ENCODE peak calls at places on chromosomes 5 and 9, in four cellular contexts. One of them, this sample, is unnamed.

GRCh38 chr9:2014696-2015580 is at the start of gene SMARCA2:
- DNase-seq in NB4: peak
- DNase-seq in AG08396: peak
- DNase-seq in GM04504: peak
- DNase-seq in this sample: peak

GRCh38 chr9:121741198-121741918 is 89.9 kb downstream of the DAB2IP start:
- DNase-seq in NB4: no peak
- DNase-seq in AG08396: no peak
- DNase-seq in GM04504: no peak
- DNase-seq in this sample: no peak

GRCh38 chr9:99075246-99075912 is 29.5 kb upstream of the TGFBR1 start:
- DNase-seq in NB4: no peak
- DNase-seq in AG08396: peak
- DNase-seq in GM04504: no peak
- DNase-seq in this sample: no peak

GRCh38 chr9:90251311-90251710 is 391.3 kb downstream of the DIRAS2 start:
- DNase-seq in NB4: no peak
- DNase-seq in AG08396: no peak
- DNase-seq in GM04504: no peak
- DNase-seq in this sample: no peak

GRCh38 chr5:143648696-143649095 is 163.3 kb upstream of the HMHB1 start:
- DNase-seq in NB4: peak
- DNase-seq in AG08396: no peak
- DNase-seq in GM04504: no peak
- DNase-seq in this sample: no peak

GRCh38 chr5:159262472-159262858 is 625 bp upstream of the UBLCP1 start:
- DNase-seq in NB4: no peak
- DNase-seq in AG08396: no peak
- DNase-seq in GM04504: no peak
- DNase-seq in this sample: no peak

GRCh38 chr9:93112864-93113389 is 16.9 kb downstream of the CARD19 start:
- DNase-seq in NB4: no peak
- DNase-seq in AG08396: no peak
- DNase-seq in GM04504: no peak
- DNase-seq in this sample: peak

GRCh38 chr9:136889858-136890257 is 3.5 kb downstream of the TRAF2 start:
- DNase-seq in NB4: no peak
- DNase-seq in AG08396: no peak
- DNase-seq in GM04504: no peak
- DNase-seq in this sample: no peak

GRCh38 chr9:14813336-14814020 is 90.9 kb upstream of the CER1 start:
- DNase-seq in NB4: no peak
- DNase-seq in AG08396: peak
- DNase-seq in GM04504: peak
- DNase-seq in this sample: no peak

GRCh38 chr9:79526149-79526672 is 45.6 kb upstream of the TLE4 start:
- DNase-seq in NB4: no peak
- DNase-seq in AG08396: no peak
- DNase-seq in GM04504: no peak
- DNase-seq in this sample: no peak

GRCh38 chr9:76161546-76161945 is 232.7 kb downstream of the RFK start:
- DNase-seq in NB4: no peak
- DNase-seq in AG08396: peak
- DNase-seq in GM04504: peak
- DNase-seq in this sample: no peak

GRCh38 chr5:15752886-15753285 is 252.9 kb downstream of the FBXL7 start:
- DNase-seq in NB4: no peak
- DNase-seq in AG08396: peak
- DNase-seq in GM04504: no peak
- DNase-seq in this sample: no peak

GRCh38 chr5:4191703-4192102 is 596.1 kb downstream of the IRX1 start:
- DNase-seq in NB4: no peak
- DNase-seq in AG08396: no peak
- DNase-seq in GM04504: no peak
- DNase-seq in this sample: no peak

GRCh38 chr5:96855041-96855872 is 21.0 kb upstream of the ERAP2 start:
- DNase-seq in NB4: peak
- DNase-seq in AG08396: peak
- DNase-seq in GM04504: no peak
- DNase-seq in this sample: no peak

GRCh38 chr9:89674667-89675402 is 70.0 kb downstream of the GADD45G start:
- DNase-seq in NB4: no peak
- DNase-seq in AG08396: no peak
- DNase-seq in GM04504: no peak
- DNase-seq in this sample: no peak

GRCh38 chr9:95605087-95605486 is 88.3 kb upstream of the PTCH1 start:
- DNase-seq in NB4: no peak
- DNase-seq in AG08396: no peak
- DNase-seq in GM04504: no peak
- DNase-seq in this sample: no peak

GRCh38 chr9:6567140-6567591 is 78.4 kb downstream of the GLDC start:
- DNase-seq in NB4: peak
- DNase-seq in AG08396: peak
- DNase-seq in GM04504: peak
- DNase-seq in this sample: peak

GRCh38 chr5:169162407-169162806 is 138.5 kb downstream of the SLIT3 start:
- DNase-seq in NB4: no peak
- DNase-seq in AG08396: no peak
- DNase-seq in GM04504: peak
- DNase-seq in this sample: no peak

GRCh38 chr5:149646564-149646963 is 65.3 kb downstream of the ARHGEF37 start:
- DNase-seq in NB4: no peak
- DNase-seq in AG08396: no peak
- DNase-seq in GM04504: no peak
- DNase-seq in this sample: no peak

GRCh38 chr5:112794410-112794809 is 56.7 kb downstream of the APC start:
- DNase-seq in NB4: no peak
- DNase-seq in AG08396: no peak
- DNase-seq in GM04504: no peak
- DNase-seq in this sample: no peak

GRCh38 chr5:53303105-53303504 is 177.3 kb upstream of the FST start:
- DNase-seq in NB4: no peak
- DNase-seq in AG08396: peak
- DNase-seq in GM04504: peak
- DNase-seq in this sample: no peak

GRCh38 chr9:111029260-111029659 is 9.0 kb downstream of the LPAR1 start:
- DNase-seq in NB4: peak
- DNase-seq in AG08396: no peak
- DNase-seq in GM04504: no peak
- DNase-seq in this sample: no peak

GRCh38 chr5:103188436-103188835 is 68.3 kb downstream of the PPIP5K2 start:
- DNase-seq in NB4: no peak
- DNase-seq in AG08396: no peak
- DNase-seq in GM04504: no peak
- DNase-seq in this sample: no peak

GRCh38 chr5:123199527-123199926 is 110.5 kb downstream of the PRDM6 start:
- DNase-seq in NB4: no peak
- DNase-seq in AG08396: no peak
- DNase-seq in GM04504: no peak
- DNase-seq in this sample: no peak

GRCh38 chr5:74382864-74383618 is 257.5 kb downstream of the ENC1 start:
- DNase-seq in NB4: peak
- DNase-seq in AG08396: no peak
- DNase-seq in GM04504: peak
- DNase-seq in this sample: no peak

GRCh38 chr5:141186897-141187512 is at the start of gene PCDHB9:
- DNase-seq in NB4: peak
- DNase-seq in AG08396: peak
- DNase-seq in GM04504: no peak
- DNase-seq in this sample: no peak

GRCh38 chr5:177389368-177390169 is 5.3 kb downstream of the SLC34A1 start:
- DNase-seq in NB4: peak
- DNase-seq in AG08396: peak
- DNase-seq in GM04504: peak
- DNase-seq in this sample: peak

GRCh38 chr5:139407517-139407916 is 3.6 kb upstream of the SPATA24 start:
- DNase-seq in NB4: peak
- DNase-seq in AG08396: no peak
- DNase-seq in GM04504: no peak
- DNase-seq in this sample: peak

GRCh38 chr5:72063219-72063819 is 44.0 kb upstream of the MAP1B start:
- DNase-seq in NB4: peak
- DNase-seq in AG08396: no peak
- DNase-seq in GM04504: no peak
- DNase-seq in this sample: no peak

GRCh38 chr5:139600336-139600949 is 39.3 kb downstream of the UBE2D2 start:
- DNase-seq in NB4: peak
- DNase-seq in AG08396: peak
- DNase-seq in GM04504: no peak
- DNase-seq in this sample: no peak

GRCh38 chr9:21672762-21673161 is 129.7 kb upstream of the MTAP start:
- DNase-seq in NB4: no peak
- DNase-seq in AG08396: no peak
- DNase-seq in GM04504: no peak
- DNase-seq in this sample: no peak

GRCh38 chr5:33734541-33734940 is 157.2 kb downstream of the ADAMTS12 start:
- DNase-seq in NB4: no peak
- DNase-seq in AG08396: no peak
- DNase-seq in GM04504: no peak
- DNase-seq in this sample: no peak

GRCh38 chr9:78866228-78867132 is 569.6 kb downstream of the PSAT1 start:
- DNase-seq in NB4: no peak
- DNase-seq in AG08396: peak
- DNase-seq in GM04504: peak
- DNase-seq in this sample: no peak

GRCh38 chr9:22084336-22085035 is 75.4 kb upstream of the CDKN2B start:
- DNase-seq in NB4: no peak
- DNase-seq in AG08396: peak
- DNase-seq in GM04504: peak
- DNase-seq in this sample: no peak

GRCh38 chr9:109856785-109857184 is 76.8 kb downstream of the PALM2AKAP2 start:
- DNase-seq in NB4: peak
- DNase-seq in AG08396: peak
- DNase-seq in GM04504: no peak
- DNase-seq in this sample: no peak

GRCh38 chr5:82031220-82032119 is 59.6 kb downstream of the ATG10 start:
- DNase-seq in NB4: no peak
- DNase-seq in AG08396: no peak
- DNase-seq in GM04504: no peak
- DNase-seq in this sample: no peak

GRCh38 chr5:160233847-160234246 is 4.5 kb downstream of the FABP6 start:
- DNase-seq in NB4: no peak
- DNase-seq in AG08396: no peak
- DNase-seq in GM04504: no peak
- DNase-seq in this sample: no peak

GRCh38 chr5:177220576-177220975 is 82.9 kb downstream of the RAB24 start:
- DNase-seq in NB4: no peak
- DNase-seq in AG08396: no peak
- DNase-seq in GM04504: no peak
- DNase-seq in this sample: no peak

GRCh38 chr9:89633920-89634319 is 29.1 kb downstream of the GADD45G start:
- DNase-seq in NB4: no peak
- DNase-seq in AG08396: no peak
- DNase-seq in GM04504: no peak
- DNase-seq in this sample: no peak

This sample was measured in RWPE2.